ENCODE peak calls at places on chromosomes 1 and 21, in four cellular contexts. M, R, S and P are unnamed samples.
A peak's percentile ranks its signal among the peaks of the same experiment; 100 is the strongest.

GRCh38 chr1:151952811-151953210 is 40.8 kb downstream of the S100A10 start:
- DNase-seq in M (no peak), R (no peak), S (no peak), P (no peak)

GRCh38 chr1:20123696-20124450 is 4.5 kb upstream of the PLA2G2D start:
- DNase-seq in M (peak; percentile 7), R (no peak), S (no peak), P (no peak)

GRCh38 chr1:67194209-67194863 is 28.1 kb downstream of the IL23R start:
- DNase-seq in M (no peak), R (no peak), S (no peak), P (no peak)

GRCh38 chr21:35227774-35228173 is 178.7 kb upstream of the RUNX1 start:
- DNase-seq in M (no peak), R (no peak), S (no peak), P (no peak)

GRCh38 chr1:27785763-27786162 is 12.7 kb downstream of the STX12 start:
- DNase-seq in M (peak; percentile 37), R (no peak), S (no peak), P (no peak)

GRCh38 chr1:159469921-159470595 is 30.5 kb downstream of the OR10J1 start:
- DNase-seq in M (no peak), R (peak; percentile 10), S (no peak), P (no peak)

GRCh38 chr1:167482184-167482583 is 36.1 kb downstream of the CD247 start:
- DNase-seq in M (no peak), R (no peak), S (no peak), P (no peak)

GRCh38 chr1:154466879-154467767 is 34.9 kb upstream of the TDRD10 start:
- DNase-seq in M (peak; percentile 44), R (no peak), S (no peak), P (no peak)

GRCh38 chr1:26450906-26451305 is 18.8 kb downstream of the DHDDS start:
- DNase-seq in M (peak; percentile 12), R (no peak), S (no peak), P (no peak)

GRCh38 chr21:21714396-21714795 is 716.2 kb downstream of the NCAM2 start:
- DNase-seq in M (no peak), R (no peak), S (no peak), P (no peak)

GRCh38 chr1:202291961-202292712 is 49.6 kb downstream of the UBE2T start:
- DNase-seq in M (no peak), R (no peak), S (no peak), P (no peak)

GRCh38 chr21:43367859-43368258 is 59.1 kb downstream of the SIK1 start:
- DNase-seq in M (no peak), R (no peak), S (no peak), P (no peak)

GRCh38 chr1:21302747-21303715 is 12.8 kb upstream of the ECE1 start:
- DNase-seq in M (no peak), R (no peak), S (no peak), P (no peak)

GRCh38 chr1:198763298-198763714 is 124.5 kb downstream of the PTPRC start:
- DNase-seq in M (no peak), R (no peak), S (no peak), P (peak; percentile 12)

GRCh38 chr1:185337221-185337620 is 20.2 kb upstream of the IVNS1ABP start:
- DNase-seq in M (no peak), R (no peak), S (no peak), P (no peak)

DNA sequence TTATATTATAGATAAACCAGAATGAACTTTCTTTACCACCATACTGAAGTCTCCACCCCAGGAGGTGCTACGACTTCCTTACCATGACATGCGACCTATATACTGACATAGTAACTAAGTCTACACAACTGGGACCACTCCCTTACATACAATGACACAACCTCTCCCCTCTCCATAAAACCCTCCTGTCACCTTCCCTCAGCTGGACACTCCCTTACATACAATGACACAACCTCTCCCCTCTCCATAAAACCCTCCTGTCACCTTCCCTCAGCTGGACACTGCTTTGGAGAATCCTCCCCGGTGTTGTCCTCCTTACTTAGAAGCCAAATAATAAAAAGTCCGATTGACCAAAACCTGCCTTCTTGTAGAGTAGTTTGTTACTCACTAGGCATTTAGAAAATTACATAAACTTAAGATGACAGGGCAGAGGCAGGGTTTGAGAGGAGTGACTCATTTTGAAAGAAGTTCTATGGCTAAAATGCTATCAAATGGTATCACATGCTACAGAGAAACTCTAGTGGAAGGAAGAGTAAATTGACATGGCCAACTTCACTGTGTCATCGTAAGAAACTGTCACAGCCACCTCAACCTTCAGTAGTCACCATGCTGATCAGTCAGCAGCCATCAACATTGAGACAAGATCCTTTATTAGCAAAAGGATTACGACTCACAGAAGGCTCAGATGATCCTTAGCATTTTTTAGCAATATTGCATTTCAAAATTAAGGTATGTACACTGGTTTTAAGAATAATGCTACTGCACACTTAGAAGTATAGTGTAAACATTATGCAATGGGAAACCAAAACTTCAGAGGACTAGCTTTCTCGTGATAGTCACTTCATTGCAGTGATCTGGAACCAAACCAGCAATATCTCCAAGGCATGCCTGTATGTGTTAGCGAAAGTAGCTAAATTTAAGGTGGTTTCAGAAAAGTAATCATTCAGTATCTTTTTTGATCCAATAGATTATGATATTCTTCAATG is 56.4 kb downstream of the AHCTF1 start:
- DNase-seq in M (peak; percentile 6), R (no peak), S (no peak), P (no peak)
- TF ChIP-seq ELF4 in M (no peak), R (no peak), S (no peak), P (no peak)

GRCh38 chr21:38771536-38771935 is 34.2 kb upstream of the ETS2 start:
- DNase-seq in M (no peak), R (no peak), S (no peak), P (no peak)
- TF ChIP-seq ELF4 in M (no peak), R (no peak), S (no peak), P (no peak)

GRCh38 chr1:93680121-93681094 is 1.2 kb downstream of the BCAR3 start:
- DNase-seq in M (peak; percentile 76), R (peak; percentile 89), S (peak; percentile 72), P (peak; percentile 87)
- TF ChIP-seq ELF4 in M (no peak), R (no peak), S (no peak), P (no peak)

GRCh38 chr1:191498318-191498717 is 659.9 kb upstream of the RGS18 start:
- DNase-seq in M (peak; percentile 37), R (no peak), S (no peak), P (no peak)

GRCh38 chr1:191495040-191495439 is 663.2 kb upstream of the RGS18 start:
- DNase-seq in M (no peak), R (no peak), S (no peak), P (no peak)

DNA sequence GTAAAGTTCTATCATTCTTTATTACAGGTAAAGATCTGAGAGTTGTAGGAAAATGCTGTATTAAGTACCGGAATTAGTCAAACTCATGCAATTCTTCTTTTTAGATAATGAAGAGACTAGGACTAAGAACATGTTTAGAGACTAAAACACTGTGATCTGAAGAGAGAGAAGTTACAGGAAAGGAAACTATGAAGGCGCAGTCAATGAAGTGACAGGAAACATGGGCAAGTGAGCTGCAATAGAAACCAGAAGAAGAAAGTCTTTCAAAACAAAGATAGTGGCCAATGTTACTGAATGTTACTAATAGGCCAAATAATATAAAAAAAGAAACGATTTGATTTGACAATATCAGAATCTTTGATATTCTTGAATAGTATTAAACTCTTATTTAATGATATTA is 659.4 kb upstream of the RGS18 start:
- DNase-seq in M (no peak), R (no peak), S (no peak), P (no peak)
- TF ChIP-seq ELF4 in M (no peak), R (no peak), S (no peak), P (no peak)

DNA sequence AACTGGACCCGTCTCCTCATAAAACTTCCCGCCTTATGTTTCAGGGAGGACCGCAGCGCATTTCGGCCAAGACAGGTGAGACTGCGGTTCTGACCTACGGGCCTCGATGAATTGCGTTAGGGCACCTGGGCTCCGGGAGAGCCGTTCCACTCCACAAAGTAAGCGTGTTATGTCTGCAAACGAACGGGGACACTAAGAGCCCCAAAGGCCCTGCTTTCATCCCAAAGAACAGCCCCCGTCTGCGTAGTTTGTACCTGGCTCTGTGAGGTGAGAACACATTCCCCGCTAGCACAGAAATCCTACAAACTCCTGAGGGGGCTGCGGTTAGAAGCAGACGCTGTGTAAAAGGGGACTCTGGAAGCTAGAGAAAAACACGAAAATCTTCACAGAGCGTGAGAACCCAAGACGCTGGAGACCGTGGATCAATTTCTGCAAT is 41.6 kb upstream of the PPIAL4F start:
- DNase-seq in M (no peak), R (peak; percentile 30), S (no peak), P (no peak)
- TF ChIP-seq ELF4 in M (no peak), R (no peak), S (no peak), P (no peak)

DNA sequence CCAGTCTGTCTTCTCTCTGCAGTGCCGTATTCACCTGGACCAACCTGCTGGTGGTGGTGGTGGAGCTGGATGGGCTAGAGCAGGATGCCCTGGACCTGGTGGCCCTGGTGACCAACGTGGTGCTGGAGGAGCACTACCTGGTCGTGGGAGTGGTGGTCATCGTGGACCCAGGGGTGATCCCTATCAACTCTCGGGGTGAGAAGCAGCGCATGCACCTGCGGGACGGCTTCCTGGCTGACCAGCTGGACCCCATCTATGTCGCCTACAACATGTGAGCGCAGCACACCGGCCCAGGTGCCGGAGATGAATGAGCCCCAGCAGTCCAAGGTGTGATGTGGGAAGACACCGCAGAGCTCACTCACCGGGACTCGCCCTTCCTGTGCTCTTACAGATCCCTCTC is 37.5 kb downstream of the S100B start:
- DNase-seq in M (no peak), R (no peak), S (no peak), P (peak; percentile 5)
- TF ChIP-seq ELF4 in M (no peak), R (no peak), S (no peak), P (no peak)

GRCh38 chr1:9823943-9824701 is at the start of gene CLSTN1:
- DNase-seq in M (peak; percentile 92), R (peak; percentile 96), S (peak; percentile 58), P (peak; percentile 91)
- TF ChIP-seq ELF4 in M (no peak), R (no peak), S (no peak), P (no peak)

DNA sequence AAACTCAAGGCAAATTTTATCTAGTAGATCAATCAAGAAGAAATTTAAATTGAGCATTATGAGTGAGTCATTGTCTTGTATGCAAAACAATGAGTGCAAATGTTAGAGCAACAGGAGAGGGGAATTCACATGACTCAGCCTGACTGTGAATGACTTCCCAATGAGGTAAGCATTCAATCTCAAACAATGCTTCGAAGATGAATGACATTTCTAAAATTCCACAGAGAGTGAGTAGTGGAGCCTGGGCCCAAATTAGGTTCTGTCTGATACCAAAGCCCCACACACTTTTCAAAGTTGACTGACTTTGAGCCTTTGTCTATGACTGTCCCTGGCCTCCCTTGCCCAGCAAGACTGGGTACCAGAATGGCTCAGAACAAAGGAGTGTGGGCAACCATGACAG is 738.0 kb downstream of the PTPRU start:
- DNase-seq in M (no peak), R (no peak), S (peak; percentile 4), P (no peak)
- TF ChIP-seq ELF4 in M (no peak), R (no peak), S (no peak), P (no peak)

GRCh38 chr1:204367193-204367858 is 7.6 kb upstream of the PLEKHA6 start:
- DNase-seq in M (no peak), R (no peak), S (no peak), P (no peak)
- TF ChIP-seq ELF4 in M (no peak), R (no peak), S (no peak), P (no peak)